ENCODE peak calls at places on chromosomes 11 and 22, in five cellular contexts. J is NB4; W is kidney epithelial cell; G is HS-5; S is naive thymus-derived CD4-positive, alpha-beta T cell. B is an unnamed sample.

GRCh38 chr11:3051435-3052108 is 5.7 kb downstream of the CARS1 start:
- DNase-seq in G (no peak), S (no peak), W (no peak), J (peak), B (no peak)

GRCh38 chr11:6746626-6747025 is 25.1 kb downstream of the OR2AG2 start:
- DNase-seq in W (no peak), G (no peak), J (no peak), S (no peak), B (no peak)

GRCh38 chr11:2264366-2265011 is 5.9 kb downstream of the ASCL2 start:
- DNase-seq in G (no peak), S (no peak), J (no peak), W (no peak), B (no peak)

GRCh38 chr11:28100665-28101064 is 7.3 kb downstream of the KIF18A start:
- DNase-seq in J (no peak), G (no peak), S (no peak), W (no peak), B (no peak)

GRCh38 chr11:94895971-94896370 is 77.4 kb downstream of the CWC15 start:
- DNase-seq in G (no peak), S (no peak), J (no peak), W (peak), B (no peak)

GRCh38 chr22:39275814-39276443 is 31.1 kb upstream of the PDGFB start:
- DNase-seq in W (no peak), J (no peak), S (no peak), G (no peak), B (no peak)

GRCh38 chr11:47004595-47005033 is 68.1 kb downstream of the CSTPP1 start:
- DNase-seq in G (peak), S (no peak), J (peak), W (peak), B (peak)

GRCh38 chr22:30305906-30306628 is 16.8 kb upstream of the CASTOR1 start:
- DNase-seq in G (no peak), W (no peak), J (peak), S (peak), B (peak)

GRCh38 chr22:34038801-34039200 is 118.5 kb upstream of the LARGE1 start:
- DNase-seq in J (no peak), G (no peak), W (no peak), S (no peak), B (no peak)

GRCh38 chr11:68509105-68509504 is 48.6 kb downstream of the PPP6R3 start:
- DNase-seq in G (no peak), W (no peak), J (no peak), S (no peak), B (no peak)

GRCh38 chr11:110763249-110764011 is 51.2 kb upstream of the ARHGAP20 start:
- DNase-seq in W (no peak), S (no peak), J (no peak), G (no peak), B (no peak)

B was measured in GF-D8.